ENCODE peak calls at places on chromosomes 12 and 14, in five cellular contexts. M is HCT116, E is mammary epithelial cell, X is right atrium auricular region, U is SK-N-SH. J is an unnamed sample. For H3K27me3, the result is how much of the 10 kb centered on the place peaks cover.

GRCh38 chr14:99121027-99121875 is 150.7 kb downstream of the BCL11B start:
- DNase-seq in M (no peak), E (no peak), X (peak), U (no peak), J (no peak)

GRCh38 chr12:47870175-47870781 is 34.5 kb downstream of the VDR start:
- DNase-seq in M (no peak), E (no peak), X (peak), U (peak), J (no peak)

GRCh38 chr12:91074068-91074819 is 16.4 kb upstream of the KERA start:
- DNase-seq in M (no peak), E (no peak), X (no peak), U (no peak), J (no peak)

GRCh38 chr12:100234166-100234565 is 32.7 kb downstream of the DEPDC4 start:
- DNase-seq in M (no peak), E (peak), X (no peak), U (no peak), J (peak)

GRCh38 chr14:58280954-58281787 is 17.2 kb upstream of the ARID4A start:
- DNase-seq in M (no peak), E (peak), X (no peak), U (peak), J (peak)

GRCh38 chr12:111605931-111606625 is 7.0 kb upstream of the ATXN2 start:
- DNase-seq in M (no peak), E (no peak), X (no peak), U (no peak), J (no peak)

GRCh38 chr12:89427508-89428156 is 75.3 kb upstream of the DUSP6 start:
- DNase-seq in M (no peak), E (no peak), X (no peak), U (no peak), J (no peak)

GRCh38 chr12:122836027-122836921 is 1.0 kb downstream of the HIP1R start:
- DNase-seq in M (no peak), E (peak), X (no peak), U (peak), J (no peak)

GRCh38 chr14:73884438-73885190 is 2.0 kb upstream of the ZNF410 start:
- DNase-seq in M (no peak), E (no peak), X (no peak), U (no peak), J (no peak)

GRCh38 chr14:73426877-73427276 is 31.5 kb downstream of the NUMB start:
- DNase-seq in M (no peak), E (no peak), X (no peak), U (no peak), J (no peak)

GRCh38 chr14:79822034-79822433 is 389.3 kb downstream of the DIO2 start:
- DNase-seq in M (no peak), E (no peak), X (no peak), U (no peak), J (no peak)

GRCh38 chr14:65333926-65334687 is 78.4 kb upstream of the FUT8 start:
- DNase-seq in M (no peak), E (no peak), X (no peak), U (no peak), J (peak)

GRCh38 chr12:111840831-111841230 is 1.2 kb upstream of the MAPKAPK5 start:
- DNase-seq in M (no peak), E (no peak), X (no peak), U (no peak), J (no peak)

GRCh38 chr12:47066278-47067048 is 13.0 kb upstream of the PCED1B start:
- DNase-seq in M (no peak), E (no peak), X (no peak), U (no peak), J (no peak)

GRCh38 chr12:121837680-121838079 is 21.0 kb downstream of the HPD start:
- DNase-seq in M (no peak), E (no peak), X (no peak), U (no peak), J (no peak)

GRCh38 chr12:120820885-120821510 is 83.2 kb downstream of the SPPL3 start:
- DNase-seq in M (no peak), E (no peak), X (no peak), U (no peak), J (no peak)

GRCh38 chr14:50053935-50054334 is 62.4 kb downstream of the VCPKMT start:
- DNase-seq in M (no peak), E (no peak), X (no peak), U (no peak), J (no peak)

GRCh38 chr12:122459211-122459610 is 36.7 kb upstream of the CLIP1 start:
- DNase-seq in M (no peak), E (no peak), X (no peak), U (no peak), J (no peak)

GRCh38 chr14:78278464-78278863 is 108.3 kb downstream of the NRXN3 start:
- DNase-seq in M (no peak), E (no peak), X (no peak), U (no peak), J (no peak)

GRCh38 chr14:68653108-68653507 is 139.8 kb downstream of the ZFP36L1 start:
- DNase-seq in M (no peak), E (no peak), X (no peak), U (no peak), J (no peak)

GRCh38 chr12:5003025-5003666 is 40.5 kb upstream of the KCNA5 start:
- DNase-seq in M (peak), E (peak), X (peak), U (peak), J (peak)

DNA sequence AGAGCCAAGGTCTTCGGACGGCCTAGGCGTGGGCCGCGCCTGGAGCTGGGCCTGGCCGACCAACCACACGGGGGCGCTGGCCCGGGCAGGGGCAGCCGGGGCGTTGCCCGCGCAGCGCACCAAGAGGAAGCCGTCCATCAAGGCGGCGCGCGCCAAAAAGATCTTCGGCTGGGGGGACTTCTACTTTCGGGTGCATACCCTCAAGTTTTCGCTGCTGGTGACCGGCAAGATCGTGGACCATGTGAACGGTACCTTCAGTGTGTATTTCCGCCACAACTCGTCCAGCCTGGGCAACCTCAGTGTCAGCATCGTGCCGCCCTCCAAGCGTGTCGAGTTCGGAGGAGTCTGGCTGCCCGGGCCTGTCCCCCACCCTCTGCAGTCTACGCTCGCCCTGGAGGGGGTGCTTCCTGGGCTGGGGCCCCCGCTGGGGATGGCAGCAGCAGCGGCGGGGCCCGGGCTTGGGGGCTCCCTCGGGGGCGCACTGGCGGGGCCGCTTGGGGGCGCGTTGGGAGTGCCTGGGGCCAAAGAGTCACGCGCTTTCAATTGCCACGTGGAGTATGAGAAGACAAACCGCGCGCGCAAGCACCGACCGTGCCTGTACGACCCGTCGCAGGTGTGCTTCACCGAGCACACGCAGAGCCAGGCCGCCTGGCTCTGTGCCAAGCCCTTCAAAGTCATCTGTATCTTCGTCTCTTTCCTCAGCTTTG is 4.4 kb upstream of the SHMT2 start:
- DNase-seq in M (no peak), E (no peak), X (no peak), U (no peak), J (no peak)
- H3K27me3 ChIP-seq in M (under half), E (under half), X (under half), U (under half), J (under half)

GRCh38 chr14:92651106-92651792 is 97.2 kb downstream of the LGMN start:
- DNase-seq in M (no peak), E (no peak), X (no peak), U (no peak), J (no peak)

GRCh38 chr14:92651793-92652382 is 96.5 kb downstream of the LGMN start:
- DNase-seq in M (no peak), E (no peak), X (no peak), U (no peak), J (no peak)

GRCh38 chr14:92653162-92653651 is 95.2 kb downstream of the LGMN start:
- DNase-seq in M (no peak), E (no peak), X (no peak), U (no peak), J (no peak)

GRCh38 chr14:92654206-92654901 is 94.1 kb downstream of the LGMN start:
- DNase-seq in M (no peak), E (no peak), X (no peak), U (no peak), J (no peak)

DNA sequence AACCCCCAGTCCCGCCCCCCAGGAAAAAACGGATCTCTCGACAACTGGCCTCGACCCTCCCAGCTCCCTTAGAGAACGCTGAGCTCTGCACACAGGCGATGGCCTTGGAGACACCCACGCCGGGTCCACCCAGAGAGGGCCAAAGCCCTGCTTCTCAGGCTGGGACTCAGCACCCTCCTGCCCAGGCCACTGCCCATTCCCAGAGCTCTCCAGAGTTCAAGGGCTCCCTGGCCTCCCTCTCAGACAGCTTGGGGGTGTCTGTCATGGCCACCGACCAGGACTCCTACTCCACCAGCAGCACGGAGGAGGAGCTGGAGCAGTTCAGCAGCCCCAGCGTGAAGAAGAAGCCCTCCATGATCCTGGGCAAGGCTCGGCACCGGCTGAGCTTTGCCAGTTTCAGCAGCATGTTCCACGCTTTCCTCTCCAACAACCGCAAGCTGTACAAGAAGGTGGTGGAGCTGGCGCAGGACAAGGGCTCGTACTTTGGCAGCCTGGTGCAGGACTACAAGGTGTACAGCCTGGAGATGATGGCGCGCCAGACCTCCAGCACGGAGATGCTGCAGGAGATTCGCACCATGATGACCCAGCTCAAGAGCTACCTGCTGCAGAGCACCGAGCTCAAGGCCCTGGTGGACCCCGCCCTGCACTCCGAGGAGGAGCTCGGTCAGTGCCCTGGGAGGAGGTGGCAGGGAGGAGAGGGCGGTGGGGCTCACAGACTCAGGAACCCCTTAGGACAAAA is 95.8 kb downstream of the LGMN start:
- DNase-seq in M (no peak), E (no peak), X (no peak), U (no peak), J (no peak)
- H3K4me3 ChIP-seq in M (no peak), E (no peak), X (peak), U (no peak), J (no peak)

DNA sequence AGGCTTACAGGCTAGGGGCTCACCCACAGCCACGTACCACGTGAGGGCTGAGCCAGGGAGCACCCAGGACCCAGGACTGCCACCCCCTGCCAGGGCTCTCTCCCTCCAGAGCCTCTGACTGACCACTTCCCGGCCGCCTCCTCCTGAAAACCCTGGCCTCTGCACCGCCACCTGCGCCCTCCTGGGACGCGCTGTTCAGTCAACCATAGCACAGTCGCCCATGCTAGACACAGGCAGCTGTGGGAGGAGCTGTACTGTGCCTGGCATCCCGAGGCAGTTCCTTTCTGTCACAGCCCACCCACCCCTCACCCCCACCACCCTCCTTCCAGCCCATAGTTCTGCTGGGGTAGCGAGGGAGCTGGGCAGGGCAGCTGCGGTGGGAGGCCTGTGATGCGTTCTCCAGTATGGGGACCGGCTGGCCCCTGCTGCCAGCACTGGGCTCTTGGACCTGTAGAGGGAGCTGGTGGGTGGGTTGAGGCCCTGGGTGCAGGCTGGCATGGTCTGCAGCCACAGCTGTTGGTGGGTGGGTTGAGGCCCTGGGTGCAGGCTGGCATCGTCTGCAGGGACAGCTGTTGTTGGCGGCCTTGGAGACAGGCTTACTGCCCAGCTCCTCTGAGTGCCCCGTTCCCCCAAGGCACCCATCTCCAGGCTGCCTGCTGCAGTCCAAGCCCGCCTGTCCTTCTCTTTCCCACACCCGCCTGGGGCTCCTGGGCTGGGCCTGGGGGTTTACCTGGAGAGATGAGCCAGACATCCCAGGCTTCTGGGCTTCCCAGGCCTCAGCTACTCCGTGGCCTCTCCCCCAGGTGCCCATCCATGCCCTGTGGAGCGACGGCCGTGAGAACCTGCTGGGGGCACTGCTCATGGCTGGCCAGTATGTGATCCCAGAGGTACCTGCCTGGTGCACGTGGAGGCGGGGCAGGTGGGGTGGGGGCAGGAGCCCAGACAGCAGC is 11.5 kb downstream of the ASPG start:
- DNase-seq in M (no peak), E (no peak), X (no peak), U (no peak), J (no peak)
- TF ChIP-seq CTCF in M (no peak), E (no peak), X (no peak), U (no peak), J (no peak)

DNA sequence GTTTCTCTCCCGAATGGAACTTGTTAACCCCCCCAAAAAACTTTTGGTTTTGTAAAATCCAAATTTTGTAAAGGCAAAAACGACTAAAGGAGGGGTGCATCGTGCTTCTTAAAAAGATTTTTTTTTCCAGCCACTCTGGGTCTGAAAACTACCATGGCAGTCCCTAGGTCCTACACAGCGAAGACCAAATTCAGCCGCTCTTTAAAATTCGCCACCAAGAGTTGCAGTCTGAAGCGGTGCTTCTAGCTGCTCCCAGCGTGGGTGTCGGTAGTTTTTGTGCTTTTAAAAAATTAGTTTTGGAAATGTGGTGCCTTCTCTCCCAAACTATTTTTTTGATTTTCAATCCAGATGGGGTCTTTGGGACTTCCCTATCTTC is 890 bp upstream of the GSC start:
- DNase-seq in M (no peak), E (no peak), X (no peak), U (no peak), J (no peak)
- H3K27me3 ChIP-seq in M (under half), E (half or more), X (half or more), U (under half), J (half or more)

DNA sequence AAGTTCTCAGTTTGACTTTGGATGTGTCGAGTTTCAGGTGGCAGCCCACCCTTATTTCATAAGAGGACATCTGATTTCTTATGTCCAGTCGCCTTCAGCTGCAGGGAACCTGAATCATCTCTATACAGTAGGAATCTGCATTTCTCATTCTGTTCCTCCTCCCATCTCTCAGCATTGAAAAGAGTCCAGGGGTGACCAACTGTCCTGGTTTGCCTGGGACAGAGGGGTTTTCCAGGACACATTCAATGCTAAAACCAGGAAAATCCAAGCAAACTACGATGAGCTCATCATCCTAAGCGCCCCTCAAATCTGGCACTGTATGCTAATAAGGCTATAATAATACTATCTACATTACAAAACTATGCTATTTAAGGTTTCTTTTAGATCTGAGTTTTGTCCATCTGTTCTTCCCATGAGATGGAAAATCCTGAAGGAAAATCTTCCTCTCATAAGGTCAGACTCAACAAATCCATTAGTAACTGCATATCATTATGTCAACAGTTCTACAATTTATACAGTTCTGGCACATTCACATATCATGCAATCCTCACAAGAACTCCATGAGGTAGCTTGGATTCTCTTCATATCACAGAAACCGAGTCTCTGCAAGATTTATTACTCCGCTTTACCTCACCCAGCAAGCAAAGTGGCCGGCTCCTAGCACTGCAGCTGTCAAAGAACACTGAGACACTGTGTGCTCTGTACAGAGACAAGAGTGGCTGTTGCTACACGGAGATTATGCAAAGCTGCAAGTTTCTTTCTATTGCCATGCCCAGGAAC is 15.6 kb upstream of the CALM1 start:
- DNase-seq in M (no peak), E (no peak), X (no peak), U (no peak), J (no peak)
- H3K4me3 ChIP-seq in M (no peak), E (no peak), X (no peak), U (no peak), J (no peak)

DNA sequence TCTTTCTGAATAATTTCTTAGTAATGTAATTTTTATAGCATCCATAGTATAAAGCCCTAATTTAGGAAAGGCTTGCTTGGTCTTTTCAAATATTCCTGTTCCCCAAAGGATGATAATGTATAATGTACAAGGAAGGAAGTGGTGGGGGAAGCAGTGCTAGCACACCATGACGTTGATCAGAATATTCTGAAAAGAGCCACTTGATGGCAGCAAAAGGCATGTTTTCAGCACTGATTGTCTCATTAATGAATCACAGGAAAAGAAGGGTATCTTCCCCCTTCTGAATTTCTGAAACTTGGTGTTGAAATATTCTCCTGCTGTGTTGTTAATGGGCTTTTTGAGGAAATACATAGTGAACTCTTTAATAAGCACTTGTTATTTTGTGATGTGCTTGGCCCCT is 121.9 kb downstream of the TMEM117 start:
- DNase-seq in M (peak), E (peak), X (no peak), U (peak), J (peak)
- TF ChIP-seq CTCF in M (peak), E (peak), X (peak), U (peak), J (peak)

GRCh38 chr12:132194556-132194955 is 50.3 kb downstream of the NOC4L start:
- DNase-seq in M (no peak), E (no peak), X (no peak), U (no peak), J (no peak)
- H3K27me3 ChIP-seq in M (under half), E (under half), X (under half), U (half or more), J (under half)

GRCh38 chr14:61320806-61321384 is 484 bp upstream of the PRKCH start:
- DNase-seq in M (no peak), E (no peak), X (no peak), U (peak), J (no peak)
- H3K4me3 ChIP-seq in M (peak), E (peak), X (peak), U (peak), J (peak)

GRCh38 chr14:94542111-94542810 is 19.0 kb upstream of the SERPINA4 start:
- DNase-seq in M (no peak), E (no peak), X (peak), U (no peak), J (no peak)

GRCh38 chr14:94538070-94538740 is 23.0 kb upstream of the SERPINA4 start:
- DNase-seq in M (no peak), E (no peak), X (no peak), U (no peak), J (no peak)

GRCh38 chr14:94541234-94541975 is 19.8 kb upstream of the SERPINA4 start:
- DNase-seq in M (no peak), E (no peak), X (peak), U (no peak), J (no peak)

GRCh38 chr14:94539181-94539580 is 22.1 kb upstream of the SERPINA4 start:
- DNase-seq in M (no peak), E (no peak), X (peak), U (no peak), J (no peak)

GRCh38 chr14:94540031-94540794 is 21.0 kb upstream of the SERPINA4 start:
- DNase-seq in M (no peak), E (no peak), X (peak), U (no peak), J (no peak)
- TF ChIP-seq CTCF in M (no peak), E (no peak), X (no peak), U (no peak), J (no peak)